ENCODE peak calls at places on chromosomes 13 and 19, in ten cellular contexts. One of them, this sample, is unnamed.

GRCh38 chr13:103187621-103188020 is 121.4 kb upstream of the SLC10A2 start:
- DNase-seq in tibial nerve: no peak
- DNase-seq in GM12864: no peak
- DNase-seq in body of pancreas: no peak
- DNase-seq in upper lobe of right lung: no peak
- DNase-seq in IMR-90: no peak
- DNase-seq in breast epithelium: no peak
- DNase-seq in colonic mucosa: no peak
- DNase-seq in WERI-Rb-1: peak
- DNase-seq in SK-N-SH: no peak
- DNase-seq in this sample: no peak

GRCh38 chr19:6424190-6424938 is at the start of gene KHSRP:
- DNase-seq in tibial nerve: no peak
- DNase-seq in GM12864: no peak
- DNase-seq in body of pancreas: no peak
- DNase-seq in upper lobe of right lung: peak
- DNase-seq in IMR-90: no peak
- DNase-seq in breast epithelium: no peak
- DNase-seq in colonic mucosa: no peak
- DNase-seq in WERI-Rb-1: no peak
- DNase-seq in SK-N-SH: peak
- DNase-seq in this sample: no peak

GRCh38 chr19:58265100-58265499 is 13.7 kb upstream of the ZNF8 start:
- DNase-seq in tibial nerve: no peak
- DNase-seq in GM12864: no peak
- DNase-seq in body of pancreas: no peak
- DNase-seq in upper lobe of right lung: no peak
- DNase-seq in IMR-90: no peak
- DNase-seq in breast epithelium: no peak
- DNase-seq in colonic mucosa: no peak
- DNase-seq in WERI-Rb-1: no peak
- DNase-seq in SK-N-SH: no peak
- DNase-seq in this sample: no peak

GRCh38 chr19:17751103-17751911 is at the start of gene FCHO1:
- DNase-seq in tibial nerve: peak
- DNase-seq in GM12864: peak
- DNase-seq in body of pancreas: no peak
- DNase-seq in upper lobe of right lung: peak
- DNase-seq in IMR-90: no peak
- DNase-seq in breast epithelium: no peak
- DNase-seq in colonic mucosa: peak
- DNase-seq in WERI-Rb-1: no peak
- DNase-seq in SK-N-SH: no peak
- DNase-seq in this sample: no peak

GRCh38 chr13:31090096-31090495 is 71.6 kb downstream of the HSPH1 start:
- DNase-seq in tibial nerve: no peak
- DNase-seq in GM12864: no peak
- DNase-seq in body of pancreas: no peak
- DNase-seq in upper lobe of right lung: no peak
- DNase-seq in IMR-90: no peak
- DNase-seq in breast epithelium: no peak
- DNase-seq in colonic mucosa: no peak
- DNase-seq in WERI-Rb-1: no peak
- DNase-seq in SK-N-SH: no peak
- DNase-seq in this sample: no peak

GRCh38 chr19:33801411-33801810 is 4.7 kb downstream of the KCTD15 start:
- DNase-seq in tibial nerve: no peak
- DNase-seq in GM12864: no peak
- DNase-seq in body of pancreas: no peak
- DNase-seq in upper lobe of right lung: no peak
- DNase-seq in IMR-90: no peak
- DNase-seq in breast epithelium: no peak
- DNase-seq in colonic mucosa: no peak
- DNase-seq in WERI-Rb-1: no peak
- DNase-seq in SK-N-SH: no peak
- DNase-seq in this sample: no peak

GRCh38 chr13:78649997-78650724 is 8.8 kb downstream of the OBI1 start:
- DNase-seq in tibial nerve: no peak
- DNase-seq in GM12864: no peak
- DNase-seq in body of pancreas: no peak
- DNase-seq in upper lobe of right lung: no peak
- DNase-seq in IMR-90: no peak
- DNase-seq in breast epithelium: no peak
- DNase-seq in colonic mucosa: no peak
- DNase-seq in WERI-Rb-1: no peak
- DNase-seq in SK-N-SH: no peak
- DNase-seq in this sample: no peak

GRCh38 chr19:4208385-4209094 is 20.8 kb upstream of the EBI3 start:
- DNase-seq in tibial nerve: no peak
- DNase-seq in GM12864: no peak
- DNase-seq in body of pancreas: no peak
- DNase-seq in upper lobe of right lung: no peak
- DNase-seq in IMR-90: peak
- DNase-seq in breast epithelium: no peak
- DNase-seq in colonic mucosa: peak
- DNase-seq in WERI-Rb-1: peak
- DNase-seq in SK-N-SH: peak
- DNase-seq in this sample: peak

GRCh38 chr19:5268801-5269200 is 71.8 kb downstream of the PTPRS start:
- DNase-seq in tibial nerve: no peak
- DNase-seq in GM12864: no peak
- DNase-seq in body of pancreas: no peak
- DNase-seq in upper lobe of right lung: no peak
- DNase-seq in IMR-90: no peak
- DNase-seq in breast epithelium: no peak
- DNase-seq in colonic mucosa: no peak
- DNase-seq in WERI-Rb-1: no peak
- DNase-seq in SK-N-SH: no peak
- DNase-seq in this sample: no peak

GRCh38 chr19:5269279-5269678 is 71.3 kb downstream of the PTPRS start:
- DNase-seq in tibial nerve: no peak
- DNase-seq in GM12864: no peak
- DNase-seq in body of pancreas: no peak
- DNase-seq in upper lobe of right lung: no peak
- DNase-seq in IMR-90: no peak
- DNase-seq in breast epithelium: no peak
- DNase-seq in colonic mucosa: no peak
- DNase-seq in WERI-Rb-1: no peak
- DNase-seq in SK-N-SH: no peak
- DNase-seq in this sample: no peak

GRCh38 chr19:5269926-5270325 is 70.7 kb downstream of the PTPRS start:
- DNase-seq in tibial nerve: no peak
- DNase-seq in GM12864: no peak
- DNase-seq in body of pancreas: no peak
- DNase-seq in upper lobe of right lung: no peak
- DNase-seq in IMR-90: no peak
- DNase-seq in breast epithelium: no peak
- DNase-seq in colonic mucosa: no peak
- DNase-seq in WERI-Rb-1: no peak
- DNase-seq in SK-N-SH: no peak
- DNase-seq in this sample: no peak

GRCh38 chr19:5273782-5274181 is 66.8 kb downstream of the PTPRS start:
- DNase-seq in tibial nerve: no peak
- DNase-seq in GM12864: no peak
- DNase-seq in body of pancreas: no peak
- DNase-seq in upper lobe of right lung: no peak
- DNase-seq in IMR-90: no peak
- DNase-seq in breast epithelium: no peak
- DNase-seq in colonic mucosa: no peak
- DNase-seq in WERI-Rb-1: no peak
- DNase-seq in SK-N-SH: no peak
- DNase-seq in this sample: no peak

DNA sequence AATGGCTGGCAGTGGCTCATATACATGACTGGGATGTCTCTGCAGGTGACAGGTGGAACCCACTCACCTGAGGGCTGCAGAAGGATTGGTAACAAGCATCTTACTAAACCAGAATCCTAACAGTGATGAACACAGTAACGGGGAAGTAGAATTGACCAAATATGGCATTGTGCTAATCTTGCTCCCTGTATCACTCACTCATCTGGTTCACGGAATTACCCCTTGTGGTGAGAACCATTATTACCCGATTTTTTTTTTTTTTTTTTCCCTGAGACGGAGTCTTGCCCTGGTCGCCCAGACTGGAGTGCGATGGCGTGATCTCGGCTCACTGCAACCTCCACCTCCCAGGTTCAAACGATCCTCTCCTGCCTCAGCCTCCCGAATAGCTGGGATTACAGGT is 69.5 kb downstream of the PTPRS start:
- DNase-seq in tibial nerve: no peak
- DNase-seq in GM12864: no peak
- DNase-seq in body of pancreas: no peak
- DNase-seq in upper lobe of right lung: no peak
- DNase-seq in IMR-90: no peak
- DNase-seq in breast epithelium: no peak
- DNase-seq in colonic mucosa: no peak
- DNase-seq in WERI-Rb-1: no peak
- DNase-seq in SK-N-SH: no peak
- DNase-seq in this sample: peak
- TF ChIP-seq CTCF in tibial nerve: no peak
- TF ChIP-seq CTCF in GM12864: peak
- TF ChIP-seq CTCF in body of pancreas: no peak
- TF ChIP-seq CTCF in upper lobe of right lung: no peak
- TF ChIP-seq CTCF in IMR-90: peak
- TF ChIP-seq CTCF in breast epithelium: no peak
- TF ChIP-seq CTCF in colonic mucosa: no peak
- TF ChIP-seq CTCF in WERI-Rb-1: no peak
- TF ChIP-seq CTCF in SK-N-SH: peak
- TF ChIP-seq CTCF in this sample: peak

GRCh38 chr13:39415003-39415402 is 188.0 kb downstream of the LHFPL6 start:
- DNase-seq in tibial nerve: peak
- DNase-seq in GM12864: no peak
- DNase-seq in body of pancreas: no peak
- DNase-seq in upper lobe of right lung: no peak
- DNase-seq in IMR-90: no peak
- DNase-seq in breast epithelium: no peak
- DNase-seq in colonic mucosa: no peak
- DNase-seq in WERI-Rb-1: no peak
- DNase-seq in SK-N-SH: no peak
- DNase-seq in this sample: peak
- H3K4me3 ChIP-seq in tibial nerve: peak
- H3K4me3 ChIP-seq in GM12864: no peak
- H3K4me3 ChIP-seq in body of pancreas: no peak
- H3K4me3 ChIP-seq in upper lobe of right lung: no peak
- H3K4me3 ChIP-seq in IMR-90: no peak
- H3K4me3 ChIP-seq in breast epithelium: no peak
- H3K4me3 ChIP-seq in colonic mucosa: no peak
- H3K4me3 ChIP-seq in WERI-Rb-1: no peak
- H3K4me3 ChIP-seq in SK-N-SH: no peak
- H3K4me3 ChIP-seq in this sample: no peak

DNA sequence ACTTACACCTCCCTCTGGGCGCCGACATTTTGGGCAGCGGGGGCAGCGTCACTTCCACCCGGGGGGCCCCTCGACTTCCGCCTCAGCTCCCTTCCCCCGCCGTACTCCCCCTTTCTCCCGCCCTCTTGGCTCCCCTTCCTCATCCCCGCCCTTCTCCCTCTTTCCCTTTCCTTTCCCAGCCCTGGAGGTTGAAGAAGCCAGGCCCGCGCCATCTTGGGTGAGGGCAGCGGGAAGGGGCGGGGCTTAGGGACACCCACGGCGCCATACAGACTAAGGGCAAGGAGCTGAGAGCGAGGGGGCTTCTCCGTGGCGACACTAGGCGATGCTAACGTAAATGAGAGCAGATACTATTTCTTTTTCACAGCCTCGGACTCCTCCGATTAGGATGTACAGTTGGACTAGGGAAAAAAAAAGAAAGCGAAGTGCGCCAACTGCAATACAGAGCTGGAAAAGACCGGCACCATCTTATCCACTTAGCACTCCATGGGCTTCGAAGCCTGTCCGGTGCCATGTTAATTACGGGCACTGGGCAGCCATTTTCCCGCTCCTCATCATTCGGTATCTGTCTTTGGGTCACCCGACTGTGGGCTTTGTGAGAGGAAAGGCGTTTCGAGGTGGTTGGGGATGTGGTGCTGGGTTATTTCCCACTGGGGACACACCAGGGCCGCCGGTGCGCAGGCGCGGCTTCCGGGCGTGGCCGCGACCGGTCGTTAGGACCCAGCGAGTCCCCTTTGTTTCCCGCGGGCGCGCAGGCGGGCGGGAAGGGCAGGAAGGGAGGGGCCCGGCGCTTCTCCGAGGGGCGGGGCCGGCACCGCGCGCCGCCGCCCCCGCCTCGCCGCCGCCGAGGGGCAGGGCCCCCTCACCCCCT is at the start of the genes FIZ1 and ZNF524:
- DNase-seq in tibial nerve: peak
- DNase-seq in GM12864: peak
- DNase-seq in body of pancreas: peak
- DNase-seq in upper lobe of right lung: peak
- DNase-seq in IMR-90: peak
- DNase-seq in breast epithelium: peak
- DNase-seq in colonic mucosa: peak
- DNase-seq in WERI-Rb-1: peak
- DNase-seq in SK-N-SH: peak
- DNase-seq in this sample: peak
- TF ChIP-seq CTCF in tibial nerve: no peak
- TF ChIP-seq CTCF in GM12864: no peak
- TF ChIP-seq CTCF in body of pancreas: no peak
- TF ChIP-seq CTCF in upper lobe of right lung: no peak
- TF ChIP-seq CTCF in IMR-90: no peak
- TF ChIP-seq CTCF in breast epithelium: no peak
- TF ChIP-seq CTCF in colonic mucosa: no peak
- TF ChIP-seq CTCF in WERI-Rb-1: no peak
- TF ChIP-seq CTCF in SK-N-SH: no peak
- TF ChIP-seq CTCF in this sample: no peak

DNA sequence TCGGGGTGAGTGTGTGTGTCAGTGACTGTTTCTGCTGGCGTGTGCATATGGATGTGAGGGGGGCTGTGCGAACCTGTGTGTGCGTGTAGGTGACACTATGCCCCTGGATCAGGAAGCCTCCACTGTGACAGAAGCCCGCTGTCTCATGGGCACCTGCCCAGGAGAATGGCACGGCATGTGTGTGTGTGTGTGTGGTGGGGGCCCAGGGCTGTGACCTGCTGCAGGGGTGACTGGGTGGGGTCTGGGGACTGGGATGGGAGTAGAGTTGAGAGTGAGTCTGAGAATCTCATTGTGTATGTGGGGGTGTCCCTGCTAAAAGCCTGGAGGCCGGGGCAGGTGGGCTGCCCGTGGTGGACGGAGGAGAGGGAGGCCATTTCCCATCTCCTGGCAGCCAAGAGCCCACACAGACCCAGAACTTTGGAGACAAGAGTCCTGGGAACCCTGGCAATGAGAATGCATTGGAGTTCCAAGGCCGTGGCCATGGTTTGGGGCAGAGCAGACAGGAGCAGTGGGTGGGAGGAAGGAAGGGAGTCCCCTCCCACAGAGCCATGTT is 6.4 kb upstream of the TPM4 start:
- DNase-seq in tibial nerve: no peak
- DNase-seq in GM12864: no peak
- DNase-seq in body of pancreas: no peak
- DNase-seq in upper lobe of right lung: peak
- DNase-seq in IMR-90: no peak
- DNase-seq in breast epithelium: no peak
- DNase-seq in colonic mucosa: no peak
- DNase-seq in WERI-Rb-1: no peak
- DNase-seq in SK-N-SH: no peak
- DNase-seq in this sample: no peak
- H3K4me3 ChIP-seq in tibial nerve: peak
- H3K4me3 ChIP-seq in GM12864: no peak
- H3K4me3 ChIP-seq in body of pancreas: no peak
- H3K4me3 ChIP-seq in upper lobe of right lung: peak
- H3K4me3 ChIP-seq in IMR-90: no peak
- H3K4me3 ChIP-seq in breast epithelium: peak
- H3K4me3 ChIP-seq in colonic mucosa: peak
- H3K4me3 ChIP-seq in WERI-Rb-1: no peak
- H3K4me3 ChIP-seq in SK-N-SH: no peak
- H3K4me3 ChIP-seq in this sample: peak